ENCODE peak calls at places on chromosome 2, in four cellular contexts. Z is IMR-90, U is fibroblast of lung, R is PC-3. O is an unnamed sample.

GRCh38 chr2:60796573-60797509 is 40.8 kb downstream of the PAPOLG start:
- DNase-seq in Z (peak; percentile 12), U (peak; percentile 23), R (no peak), O (no peak)

GRCh38 chr2:48414196-48414595 is 115.8 kb upstream of the STON1 start:
- DNase-seq in Z (no peak), U (no peak), R (no peak), O (no peak)

GRCh38 chr2:238854246-238854645 is 6.4 kb downstream of the TWIST2 start:
- DNase-seq in Z (no peak), U (no peak), R (no peak), O (no peak)

GRCh38 chr2:222483513-222484039 is 59.2 kb downstream of the SGPP2 start:
- DNase-seq in Z (no peak), U (no peak), R (no peak), O (no peak)

GRCh38 chr2:7083580-7084509 is 166.6 kb downstream of the RNF144A start:
- DNase-seq in Z (peak; percentile 25), U (peak; percentile 41), R (peak; percentile 77), O (no peak)

GRCh38 chr2:219292616-219293015 is 13.4 kb downstream of the DNAJB2 start:
- DNase-seq in Z (no peak), U (no peak), R (no peak), O (no peak)

GRCh38 chr2:127359520-127359919 is 28.3 kb downstream of the MAP3K2 start:
- DNase-seq in Z (no peak), U (no peak), R (no peak), O (no peak)

GRCh38 chr2:217787160-217787877 is 215.5 kb downstream of the TNS1 start:
- DNase-seq in Z (no peak), U (no peak), R (no peak), O (no peak)

GRCh38 chr2:188291142-188291616 is 495 bp upstream of the GULP1 start:
- DNase-seq in Z (peak; percentile 41), U (peak; percentile 51), R (peak; percentile 35), O (no peak)

GRCh38 chr2:138433995-138434991 is 67.3 kb upstream of the SPOPL start:
- DNase-seq in Z (peak; percentile 23), U (peak; percentile 39), R (no peak), O (no peak)

GRCh38 chr2:74915743-74916142 is 42.7 kb upstream of the POLE4 start:
- DNase-seq in Z (peak; percentile 70), U (no peak), R (peak; percentile 53), O (no peak)

DNA sequence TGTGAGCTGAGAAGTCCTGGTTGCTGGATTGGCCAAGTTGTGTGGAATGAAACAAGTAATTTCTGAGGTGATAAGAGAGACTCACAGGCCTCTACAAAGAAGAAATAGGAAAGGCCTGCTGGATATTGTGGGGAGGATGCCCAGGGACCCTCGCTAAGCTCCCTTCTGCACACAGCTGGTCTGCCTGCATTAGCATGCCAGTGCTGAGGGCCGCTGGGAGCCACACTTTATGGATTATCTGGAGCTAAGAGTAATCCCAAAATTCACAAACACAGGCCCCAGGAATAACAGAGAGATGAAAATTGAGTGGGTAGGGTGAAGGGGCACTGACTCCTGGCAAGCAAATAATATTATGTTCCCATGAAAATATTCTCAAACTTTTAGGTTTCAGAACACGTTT is 114.9 kb upstream of the SIX3 start:
- DNase-seq in Z (no peak), U (no peak), R (no peak), O (no peak)
- H2AFZ ChIP-seq in Z (no peak overlapping the region), U (no peak overlapping the region), R (no peak overlapping the region), O (no peak overlapping the region)

GRCh38 chr2:149629003-149629402 is 41.4 kb upstream of the MMADHC start:
- DNase-seq in Z (no peak), U (peak; percentile 60), R (no peak), O (no peak)
- H3K4me2 ChIP-seq in Z (no peak overlapping the region), U (no peak overlapping the region), R (no peak overlapping the region), O (no peak overlapping the region)

GRCh38 chr2:113734187-113734586 is 22.3 kb downstream of the SLC35F5 start:
- DNase-seq in Z (no peak), U (no peak), R (no peak), O (no peak)
- H2AFZ ChIP-seq in Z (no peak overlapping the region), U (no peak overlapping the region), R (no peak overlapping the region), O (no peak overlapping the region)

GRCh38 chr2:39920318-39920775 is 141.3 kb upstream of the THUMPD2 start:
- DNase-seq in Z (no peak), U (no peak), R (no peak), O (no peak)
- H3K4me2 ChIP-seq in Z (peak overlapping the region; percentile 3), U (no peak overlapping the region), R (no peak overlapping the region), O (no peak overlapping the region)

GRCh38 chr2:232927041-232927792 is 57.2 kb downstream of the SNORC start:
- DNase-seq in Z (no peak), U (no peak), R (peak; percentile 57), O (no peak)
- H2AFZ ChIP-seq in Z (peak overlapping the region; percentile 70), U (no peak overlapping the region), R (peak overlapping the region; percentile 85), O (no peak overlapping the region)

DNA sequence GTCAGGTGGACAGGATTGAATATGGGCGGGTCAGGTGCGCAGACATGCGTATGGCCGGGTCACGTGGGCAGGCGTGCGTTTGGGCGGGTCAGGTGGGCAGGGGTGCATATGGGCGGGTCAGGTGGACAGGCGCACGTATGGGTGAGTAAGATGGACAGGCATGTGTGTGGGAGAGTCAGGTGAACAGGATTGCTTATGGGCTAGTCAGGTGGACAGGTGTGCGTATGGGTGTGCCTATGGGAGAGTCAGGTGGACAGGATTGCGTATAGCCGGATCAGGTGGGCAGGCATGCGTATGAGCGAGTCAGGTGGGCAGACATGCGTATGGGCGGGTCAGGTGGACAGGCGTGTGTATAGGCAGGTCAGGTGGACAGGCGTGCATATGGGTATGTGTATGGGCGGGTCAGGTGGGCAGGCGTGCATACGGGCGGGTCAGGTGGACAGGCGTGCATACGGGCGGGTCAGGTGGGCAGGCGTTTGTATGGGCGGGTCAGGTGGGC is 30.3 kb upstream of the KLF11 start:
- DNase-seq in Z (no peak), U (no peak), R (no peak), O (no peak)
- H3K4me2 ChIP-seq in Z (no peak overlapping the region), U (no peak overlapping the region), R (no peak overlapping the region), O (no peak overlapping the region)

DNA sequence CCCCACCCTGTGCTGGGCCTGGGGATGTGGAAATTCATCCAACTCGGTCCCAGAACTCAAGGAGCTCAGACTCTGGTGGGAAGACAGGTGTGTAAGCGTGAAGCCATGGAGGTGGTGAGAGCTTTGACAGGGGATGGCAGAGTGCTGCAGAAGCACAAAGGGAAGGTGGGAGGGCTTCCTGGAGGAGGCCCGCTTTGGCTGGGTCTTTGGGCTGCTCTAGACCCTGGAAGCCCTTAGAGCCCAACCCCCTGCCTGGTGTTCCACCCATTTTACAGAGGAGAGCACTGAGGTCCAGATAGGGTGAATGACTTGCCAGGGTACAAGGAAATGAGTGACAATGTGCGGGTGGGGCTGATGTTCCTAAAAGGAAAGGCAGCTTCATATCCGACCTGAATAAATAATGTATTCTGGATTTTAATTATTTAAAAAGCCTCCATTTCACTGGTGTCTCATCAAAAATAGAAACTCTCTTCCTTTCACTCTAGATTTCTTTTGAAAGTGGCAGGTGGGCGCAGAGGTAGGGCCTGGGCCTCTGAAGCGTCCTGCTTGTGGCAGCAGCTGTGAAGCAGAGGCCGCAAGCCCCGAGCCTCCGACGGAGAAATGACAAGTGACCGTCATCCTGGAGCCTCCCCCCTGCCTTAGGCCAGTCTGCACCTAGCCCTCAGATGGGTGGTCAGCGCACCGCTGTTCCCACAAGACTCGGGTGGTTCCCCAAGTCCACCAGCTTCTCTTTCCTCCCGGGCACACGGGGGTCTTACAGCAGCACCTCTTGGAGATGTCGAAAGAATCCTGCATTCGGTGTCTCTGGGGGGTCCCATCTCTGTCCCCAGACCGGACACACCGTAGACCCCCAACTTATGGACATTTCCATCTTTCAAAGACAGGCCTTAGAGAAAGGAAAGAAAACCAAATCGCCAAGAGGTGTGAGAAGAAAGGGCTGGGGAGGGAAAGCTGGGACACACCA is 71.0 kb upstream of the TAF1B start:
- DNase-seq in Z (no peak), U (no peak), R (no peak), O (no peak)
- H2AFZ ChIP-seq in Z (no peak overlapping the region), U (no peak overlapping the region), R (no peak overlapping the region), O (no peak overlapping the region)

GRCh38 chr2:200310545-200310971 is 4.1 kb downstream of the SPATS2L start:
- DNase-seq in Z (peak; percentile 74), U (peak; percentile 55), R (peak; percentile 59), O (no peak)

GRCh38 chr2:200308001-200308400 is 1.5 kb downstream of the SPATS2L start:
- DNase-seq in Z (peak; percentile 61), U (peak; percentile 72), R (peak; percentile 24), O (no peak)

GRCh38 chr2:200309296-200309846 is 2.9 kb downstream of the SPATS2L start:
- DNase-seq in Z (no peak), U (no peak), R (peak; percentile 54), O (no peak)

GRCh38 chr2:200308421-200309295 is 2.2 kb downstream of the SPATS2L start:
- DNase-seq in Z (peak; percentile 63), U (peak; percentile 76), R (peak; percentile 49), O (no peak)

GRCh38 chr2:200311139-200311538 is 4.6 kb downstream of the SPATS2L start:
- DNase-seq in Z (no peak), U (no peak), R (peak; percentile 42), O (no peak)
- H3K4me2 ChIP-seq in Z (peak overlapping the region; percentile 72), U (peak overlapping the region; percentile 1), R (peak overlapping the region; percentile 89), O (no peak overlapping the region)

DNA sequence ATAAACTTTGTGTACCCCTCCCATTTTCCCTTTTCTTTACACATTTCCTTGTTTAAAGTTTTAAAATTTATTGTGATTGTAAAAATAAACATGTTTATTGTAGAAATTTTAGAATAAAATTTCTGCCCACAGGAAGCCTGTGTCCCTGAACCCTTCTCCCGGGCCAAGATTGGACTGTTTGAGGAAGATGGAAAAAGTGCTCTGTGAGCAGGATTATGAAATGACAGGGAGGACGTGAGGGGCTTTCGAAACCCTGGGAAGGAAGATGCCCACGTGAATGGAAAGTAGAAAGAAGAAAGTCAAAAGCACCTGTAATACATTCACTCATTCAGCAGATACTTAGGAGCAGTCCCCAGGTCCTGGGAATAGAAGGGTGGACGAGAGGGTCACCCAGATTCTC is 25.4 kb upstream of the ATOH8 start:
- DNase-seq in Z (no peak), U (no peak), R (no peak), O (no peak)
- H2AFZ ChIP-seq in Z (no peak overlapping the region), U (no peak overlapping the region), R (no peak overlapping the region), O (no peak overlapping the region)

O was measured in keratinocyte.